ENCODE peak calls at places on chromosomes 16 and 17, in six cellular contexts. One of them, this sample, is unnamed.

GRCh38 chr17:3738562-3739295 is 15.0 kb downstream of the HASPIN start:
- DNase-seq in breast epithelium: no peak
- DNase-seq in thoracic aorta: no peak
- DNase-seq in BJ: no peak
- DNase-seq in pancreas: peak; percentile 71
- DNase-seq in fibroblast of villous mesenchyme: no peak
- DNase-seq in this sample: peak; percentile 20

GRCh38 chr17:57983446-57983845 is 4.6 kb downstream of the VEZF1 start:
- DNase-seq in breast epithelium: no peak
- DNase-seq in thoracic aorta: no peak
- DNase-seq in BJ: no peak
- DNase-seq in pancreas: no peak
- DNase-seq in fibroblast of villous mesenchyme: no peak
- DNase-seq in this sample: no peak

GRCh38 chr16:57834936-57835335 is 32.6 kb upstream of the KIFC3 start:
- DNase-seq in breast epithelium: no peak
- DNase-seq in thoracic aorta: no peak
- DNase-seq in BJ: no peak
- DNase-seq in pancreas: no peak
- DNase-seq in fibroblast of villous mesenchyme: no peak
- DNase-seq in this sample: no peak

GRCh38 chr16:84228321-84228838 is 11.4 kb downstream of the KCNG4 start:
- DNase-seq in breast epithelium: no peak
- DNase-seq in thoracic aorta: peak; percentile 72
- DNase-seq in BJ: peak; percentile 59
- DNase-seq in pancreas: no peak
- DNase-seq in fibroblast of villous mesenchyme: peak; percentile 69
- DNase-seq in this sample: peak; percentile 33

GRCh38 chr16:3623642-3624041 is 12.2 kb upstream of the SLX4 start:
- DNase-seq in breast epithelium: no peak
- DNase-seq in thoracic aorta: no peak
- DNase-seq in BJ: no peak
- DNase-seq in pancreas: no peak
- DNase-seq in fibroblast of villous mesenchyme: no peak
- DNase-seq in this sample: no peak

GRCh38 chr16:2968368-2968737 is 795 bp upstream of the PAQR4 start:
- DNase-seq in breast epithelium: no peak
- DNase-seq in thoracic aorta: no peak
- DNase-seq in BJ: no peak
- DNase-seq in pancreas: peak; percentile 45
- DNase-seq in fibroblast of villous mesenchyme: no peak
- DNase-seq in this sample: no peak

GRCh38 chr16:88504489-88505404 is 51.7 kb downstream of the ZFPM1 start:
- DNase-seq in breast epithelium: no peak
- DNase-seq in thoracic aorta: no peak
- DNase-seq in BJ: no peak
- DNase-seq in pancreas: peak; percentile 88
- DNase-seq in fibroblast of villous mesenchyme: no peak
- DNase-seq in this sample: no peak

GRCh38 chr17:44917456-44917855 is 2.2 kb upstream of the GFAP start:
- DNase-seq in breast epithelium: peak; percentile 34
- DNase-seq in thoracic aorta: no peak
- DNase-seq in BJ: no peak
- DNase-seq in pancreas: no peak
- DNase-seq in fibroblast of villous mesenchyme: no peak
- DNase-seq in this sample: no peak

GRCh38 chr17:64540118-64540776 is 33.5 kb downstream of the CEP95 start:
- DNase-seq in breast epithelium: no peak
- DNase-seq in thoracic aorta: no peak
- DNase-seq in BJ: no peak
- DNase-seq in pancreas: no peak
- DNase-seq in fibroblast of villous mesenchyme: no peak
- DNase-seq in this sample: no peak

GRCh38 chr17:31582151-31582907 is 190.9 kb downstream of the RAB11FIP4 start:
- DNase-seq in breast epithelium: no peak
- DNase-seq in thoracic aorta: no peak
- DNase-seq in BJ: no peak
- DNase-seq in pancreas: no peak
- DNase-seq in fibroblast of villous mesenchyme: peak; percentile 51
- DNase-seq in this sample: no peak

GRCh38 chr16:72850863-72851262 is 197.1 kb downstream of the ZFHX3 start:
- DNase-seq in breast epithelium: no peak
- DNase-seq in thoracic aorta: peak; percentile 51
- DNase-seq in BJ: no peak
- DNase-seq in pancreas: no peak
- DNase-seq in fibroblast of villous mesenchyme: peak; percentile 67
- DNase-seq in this sample: no peak

GRCh38 chr16:68779891-68780290 is 42.8 kb downstream of the CDH1 start:
- DNase-seq in breast epithelium: peak; percentile 59
- DNase-seq in thoracic aorta: no peak
- DNase-seq in BJ: no peak
- DNase-seq in pancreas: no peak
- DNase-seq in fibroblast of villous mesenchyme: no peak
- DNase-seq in this sample: no peak

GRCh38 chr16:70290949-70291519 is 1.7 kb upstream of the AARS1 start:
- DNase-seq in breast epithelium: no peak
- DNase-seq in thoracic aorta: no peak
- DNase-seq in BJ: no peak
- DNase-seq in pancreas: no peak
- DNase-seq in fibroblast of villous mesenchyme: peak; percentile 61
- DNase-seq in this sample: no peak

GRCh38 chr17:46717999-46718398 is 100.5 kb downstream of the WNT3 start:
- DNase-seq in breast epithelium: no peak
- DNase-seq in thoracic aorta: no peak
- DNase-seq in BJ: no peak
- DNase-seq in pancreas: no peak
- DNase-seq in fibroblast of villous mesenchyme: no peak
- DNase-seq in this sample: no peak

GRCh38 chr16:28261916-28262315 is 30.4 kb upstream of the SBK1 start:
- DNase-seq in breast epithelium: no peak
- DNase-seq in thoracic aorta: no peak
- DNase-seq in BJ: no peak
- DNase-seq in pancreas: no peak
- DNase-seq in fibroblast of villous mesenchyme: no peak
- DNase-seq in this sample: no peak

GRCh38 chr16:84174396-84174795 is 12.5 kb downstream of the TAF1C start:
- DNase-seq in breast epithelium: no peak
- DNase-seq in thoracic aorta: no peak
- DNase-seq in BJ: no peak
- DNase-seq in pancreas: no peak
- DNase-seq in fibroblast of villous mesenchyme: no peak
- DNase-seq in this sample: no peak

GRCh38 chr17:54117452-54117851 is 294.7 kb downstream of the KIF2B start:
- DNase-seq in breast epithelium: no peak
- DNase-seq in thoracic aorta: no peak
- DNase-seq in BJ: no peak
- DNase-seq in pancreas: no peak
- DNase-seq in fibroblast of villous mesenchyme: no peak
- DNase-seq in this sample: no peak

GRCh38 chr17:2347805-2348685 is 10.7 kb downstream of the SGSM2 start:
- DNase-seq in breast epithelium: peak; percentile 85
- DNase-seq in thoracic aorta: no peak
- DNase-seq in BJ: peak; percentile 74
- DNase-seq in pancreas: no peak
- DNase-seq in fibroblast of villous mesenchyme: peak; percentile 94
- DNase-seq in this sample: peak; percentile 66

GRCh38 chr17:78815696-78816095 is 24.9 kb downstream of the USP36 start:
- DNase-seq in breast epithelium: no peak
- DNase-seq in thoracic aorta: no peak
- DNase-seq in BJ: no peak
- DNase-seq in pancreas: no peak
- DNase-seq in fibroblast of villous mesenchyme: no peak
- DNase-seq in this sample: no peak

GRCh38 chr17:71809537-71809936 is 311.3 kb upstream of the SOX9 start:
- DNase-seq in breast epithelium: no peak
- DNase-seq in thoracic aorta: no peak
- DNase-seq in BJ: no peak
- DNase-seq in pancreas: no peak
- DNase-seq in fibroblast of villous mesenchyme: no peak
- DNase-seq in this sample: no peak

GRCh38 chr17:74598346-74599022 is 6.4 kb upstream of the CD300LD start:
- DNase-seq in breast epithelium: no peak
- DNase-seq in thoracic aorta: no peak
- DNase-seq in BJ: no peak
- DNase-seq in pancreas: no peak
- DNase-seq in fibroblast of villous mesenchyme: no peak
- DNase-seq in this sample: no peak

GRCh38 chr17:75486951-75487350 is 28.4 kb downstream of the CASKIN2 start:
- DNase-seq in breast epithelium: no peak
- DNase-seq in thoracic aorta: no peak
- DNase-seq in BJ: no peak
- DNase-seq in pancreas: no peak
- DNase-seq in fibroblast of villous mesenchyme: no peak
- DNase-seq in this sample: no peak

GRCh38 chr17:16479264-16479663 is 12.7 kb downstream of the LRRC75A start:
- DNase-seq in breast epithelium: no peak
- DNase-seq in thoracic aorta: no peak
- DNase-seq in BJ: no peak
- DNase-seq in pancreas: no peak
- DNase-seq in fibroblast of villous mesenchyme: no peak
- DNase-seq in this sample: no peak

GRCh38 chr16:88533945-88534641 is 36.1 kb upstream of the ZC3H18 start:
- DNase-seq in breast epithelium: peak; percentile 74
- DNase-seq in thoracic aorta: no peak
- DNase-seq in BJ: no peak
- DNase-seq in pancreas: peak; percentile 75
- DNase-seq in fibroblast of villous mesenchyme: peak; percentile 52
- DNase-seq in this sample: no peak

GRCh38 chr16:25126820-25127232 is 15.3 kb downstream of the LCMT1 start:
- DNase-seq in breast epithelium: no peak
- DNase-seq in thoracic aorta: no peak
- DNase-seq in BJ: peak; percentile 34
- DNase-seq in pancreas: no peak
- DNase-seq in fibroblast of villous mesenchyme: peak; percentile 81
- DNase-seq in this sample: no peak

GRCh38 chr16:51665599-51665998 is 514.5 kb upstream of the SALL1 start:
- DNase-seq in breast epithelium: no peak
- DNase-seq in thoracic aorta: no peak
- DNase-seq in BJ: no peak
- DNase-seq in pancreas: no peak
- DNase-seq in fibroblast of villous mesenchyme: no peak
- DNase-seq in this sample: no peak

GRCh38 chr17:3531266-3532101 is 26.1 kb downstream of the TRPV3 start:
- DNase-seq in breast epithelium: no peak
- DNase-seq in thoracic aorta: no peak
- DNase-seq in BJ: no peak
- DNase-seq in pancreas: peak; percentile 40
- DNase-seq in fibroblast of villous mesenchyme: no peak
- DNase-seq in this sample: no peak

GRCh38 chr16:8920676-8921625 is 38.8 kb downstream of the LITAFD start:
- DNase-seq in breast epithelium: no peak
- DNase-seq in thoracic aorta: no peak
- DNase-seq in BJ: no peak
- DNase-seq in pancreas: no peak
- DNase-seq in fibroblast of villous mesenchyme: no peak
- DNase-seq in this sample: no peak

GRCh38 chr16:71230122-71230845 is at the start of gene HYDIN:
- DNase-seq in breast epithelium: peak; percentile 83
- DNase-seq in thoracic aorta: no peak
- DNase-seq in BJ: no peak
- DNase-seq in pancreas: peak; percentile 88
- DNase-seq in fibroblast of villous mesenchyme: peak; percentile 36
- DNase-seq in this sample: peak; percentile 20

GRCh38 chr16:51624083-51624775 is 473.2 kb upstream of the SALL1 start:
- DNase-seq in breast epithelium: no peak
- DNase-seq in thoracic aorta: no peak
- DNase-seq in BJ: no peak
- DNase-seq in pancreas: no peak
- DNase-seq in fibroblast of villous mesenchyme: no peak
- DNase-seq in this sample: no peak

GRCh38 chr16:30903002-30903401 is 6.6 kb downstream of the CTF1 start:
- DNase-seq in breast epithelium: no peak
- DNase-seq in thoracic aorta: no peak
- DNase-seq in BJ: no peak
- DNase-seq in pancreas: no peak
- DNase-seq in fibroblast of villous mesenchyme: no peak
- DNase-seq in this sample: no peak

GRCh38 chr17:48134912-48135480 is 27.4 kb downstream of the SNX11 start:
- DNase-seq in breast epithelium: no peak
- DNase-seq in thoracic aorta: no peak
- DNase-seq in BJ: no peak
- DNase-seq in pancreas: no peak
- DNase-seq in fibroblast of villous mesenchyme: no peak
- DNase-seq in this sample: no peak
- TF ChIP-seq CTCF in breast epithelium: no peak
- TF ChIP-seq CTCF in thoracic aorta: no peak
- TF ChIP-seq CTCF in BJ: no peak
- TF ChIP-seq CTCF in pancreas: no peak
- TF ChIP-seq CTCF in fibroblast of villous mesenchyme: peak; percentile 22
- TF ChIP-seq CTCF in this sample: peak; percentile 37

GRCh38 chr17:8137645-8138342 is 13.9 kb upstream of the HES7 start:
- DNase-seq in breast epithelium: no peak
- DNase-seq in thoracic aorta: no peak
- DNase-seq in BJ: no peak
- DNase-seq in pancreas: no peak
- DNase-seq in fibroblast of villous mesenchyme: no peak
- DNase-seq in this sample: no peak
- H3K4me3 ChIP-seq in breast epithelium: peak overlapping the region; percentile 52
- H3K4me3 ChIP-seq in thoracic aorta: peak overlapping the region; percentile 49
- H3K4me3 ChIP-seq in BJ: peak overlapping the region; percentile 31
- H3K4me3 ChIP-seq in pancreas: no peak overlapping the region
- H3K4me3 ChIP-seq in fibroblast of villous mesenchyme: peak overlapping the region; percentile 47
- H3K4me3 ChIP-seq in this sample: peak overlapping the region; percentile 41

GRCh38 chr16:67246945-67247697 is at the start of gene FHOD1:
- DNase-seq in breast epithelium: peak; percentile 99
- DNase-seq in thoracic aorta: peak; percentile 94
- DNase-seq in BJ: peak; percentile 70
- DNase-seq in pancreas: peak; percentile 99
- DNase-seq in fibroblast of villous mesenchyme: peak; percentile 95
- DNase-seq in this sample: no peak
- TF ChIP-seq CTCF in breast epithelium: no peak
- TF ChIP-seq CTCF in thoracic aorta: no peak
- TF ChIP-seq CTCF in BJ: no peak
- TF ChIP-seq CTCF in pancreas: no peak
- TF ChIP-seq CTCF in fibroblast of villous mesenchyme: no peak
- TF ChIP-seq CTCF in this sample: no peak

DNA sequence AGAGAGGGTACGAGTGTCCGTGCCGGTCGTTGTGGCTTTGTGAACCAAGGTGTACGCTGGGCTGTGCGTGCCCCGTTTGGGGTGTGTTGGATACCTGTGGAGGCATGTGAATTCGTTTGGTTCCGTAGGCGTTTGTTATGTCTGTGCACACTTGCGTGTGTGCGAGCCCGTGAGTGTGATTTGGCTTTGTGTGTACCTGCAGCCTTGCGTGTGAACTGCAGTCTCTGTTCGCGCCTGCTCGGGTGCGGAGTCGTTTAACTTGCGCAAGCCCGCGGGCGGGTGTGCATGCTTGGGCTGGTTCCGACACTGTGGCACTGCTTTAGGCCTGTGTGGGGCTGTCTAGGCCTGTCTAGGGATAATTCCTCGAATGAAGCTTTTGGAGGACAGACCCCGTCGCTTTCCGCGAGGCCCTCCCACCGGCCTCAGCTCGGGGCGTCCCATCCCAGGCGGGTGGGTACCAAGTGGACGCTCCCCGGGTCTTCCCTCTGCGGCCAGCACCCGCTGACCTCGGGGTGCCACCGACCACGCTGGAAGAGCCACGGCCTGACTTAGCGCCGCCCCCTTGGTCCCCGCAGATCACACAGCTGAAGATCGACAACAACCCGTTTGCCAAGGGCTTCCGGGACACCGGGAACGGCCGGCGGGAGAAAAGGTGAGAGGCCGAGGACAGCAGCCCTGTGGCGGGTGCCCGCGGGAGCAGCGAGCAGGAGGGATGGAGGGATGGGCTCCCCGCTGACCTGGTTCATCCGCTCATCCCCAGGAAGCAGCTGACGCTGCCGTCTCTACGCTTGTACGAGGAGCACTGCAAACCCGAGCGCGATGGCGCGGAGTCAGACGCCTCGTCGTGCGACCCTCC is 4.4 kb downstream of the TBX2 start:
- DNase-seq in breast epithelium: no peak
- DNase-seq in thoracic aorta: no peak
- DNase-seq in BJ: no peak
- DNase-seq in pancreas: peak; percentile 66
- DNase-seq in fibroblast of villous mesenchyme: peak; percentile 64
- DNase-seq in this sample: no peak
- H3K4me3 ChIP-seq in breast epithelium: peak overlapping the region; percentile 50
- H3K4me3 ChIP-seq in thoracic aorta: peak overlapping the region; percentile 87
- H3K4me3 ChIP-seq in BJ: peak overlapping the region; percentile 78
- H3K4me3 ChIP-seq in pancreas: no peak overlapping the region
- H3K4me3 ChIP-seq in fibroblast of villous mesenchyme: peak overlapping the region; percentile 74
- H3K4me3 ChIP-seq in this sample: peak overlapping the region; percentile 12